ENCODE peak calls at places on chromosomes 5 and 9, in four cellular contexts. S, W, G and U are unnamed samples.

GRCh38 chr9:84953797-84954695 is 284.5 kb downstream of the NTRK2 start:
- DNase-seq in S (peak), W (no peak), G (peak), U (peak)

GRCh38 chr9:112029921-112030444 is 133.4 kb downstream of the UGCG start:
- DNase-seq in S (no peak), W (no peak), G (no peak), U (no peak)

GRCh38 chr9:74517188-74517587 is 20.1 kb downstream of the RORB start:
- DNase-seq in S (no peak), W (no peak), G (no peak), U (no peak)

GRCh38 chr9:78791779-78792178 is 494.9 kb downstream of the PSAT1 start:
- DNase-seq in S (no peak), W (no peak), G (no peak), U (no peak)

GRCh38 chr5:148482697-148483462 is 99.1 kb downstream of the FBXO38 start:
- DNase-seq in S (peak), W (peak), G (peak), U (peak)

GRCh38 chr5:138752951-138753793 is at the start of gene CTNNA1:
- DNase-seq in S (peak), W (peak), G (peak), U (peak)

GRCh38 chr9:131712151-131712716 is 27.6 kb downstream of the RAPGEF1 start:
- DNase-seq in S (no peak), W (no peak), G (no peak), U (no peak)

GRCh38 chr9:93183663-93184438 is at the start of gene WNK2:
- DNase-seq in S (peak), W (peak), G (no peak), U (peak)

GRCh38 chr5:83509535-83509934 is 38.0 kb downstream of the VCAN start:
- DNase-seq in S (no peak), W (no peak), G (no peak), U (no peak)

GRCh38 chr5:76413746-76414145 is 10.7 kb downstream of the IQGAP2 start:
- DNase-seq in S (no peak), W (no peak), G (no peak), U (no peak)

GRCh38 chr9:38250279-38251035 is 142.0 kb upstream of the ALDH1B1 start:
- DNase-seq in S (no peak), W (no peak), G (no peak), U (no peak)

GRCh38 chr9:121362813-121363585 is 7.1 kb downstream of the STOM start:
- DNase-seq in S (no peak), W (no peak), G (no peak), U (no peak)

GRCh38 chr9:135706288-135706687 is 4.3 kb downstream of the KCNT1 start:
- DNase-seq in S (no peak), W (no peak), G (no peak), U (no peak)

GRCh38 chr5:74767579-74767913 is 497 bp downstream of the NSA2 start:
- DNase-seq in S (no peak), W (no peak), G (no peak), U (no peak)

GRCh38 chr9:133945314-133945975 is 46.7 kb downstream of the VAV2 start:
- DNase-seq in S (no peak), W (no peak), G (peak), U (peak)

GRCh38 chr9:111914749-111915424 is 18.3 kb downstream of the UGCG start:
- DNase-seq in S (no peak), W (no peak), G (no peak), U (no peak)

GRCh38 chr5:7762267-7762666 is 88.7 kb downstream of the CFAP90 start:
- DNase-seq in S (no peak), W (no peak), G (no peak), U (no peak)

GRCh38 chr9:4084440-4084818 is 215.4 kb downstream of the GLIS3 start:
- DNase-seq in S (peak), W (no peak), G (no peak), U (no peak)

GRCh38 chr9:108166509-108166908 is 676.9 kb upstream of the KLF4 start:
- DNase-seq in S (no peak), W (no peak), G (no peak), U (no peak)

GRCh38 chr5:153900703-153901395 is 137.9 kb downstream of the FAM114A2 start:
- DNase-seq in S (no peak), W (no peak), G (no peak), U (no peak)

GRCh38 chr5:124393564-124394379 is 352.7 kb downstream of the ZNF608 start:
- DNase-seq in S (no peak), W (no peak), G (no peak), U (no peak)